ENCODE peak calls at places on chromosomes 6 and 20, in four cellular contexts. M, Z, X and T are unnamed samples.

GRCh38 chr6:44049163-44049988 is 77.9 kb downstream of the MRPL14 start:
- DNase-seq in M (no peak), Z (peak), X (no peak), T (no peak)

GRCh38 chr6:165272585-165272984 is 36.8 kb downstream of the C6orf118 start:
- DNase-seq in M (no peak), Z (no peak), X (no peak), T (no peak)

GRCh38 chr6:95431637-95432228 is 145.6 kb upstream of the MANEA start:
- DNase-seq in M (no peak), Z (peak), X (peak), T (peak)

GRCh38 chr6:44561832-44562496 is 174.5 kb downstream of the CDC5L start:
- DNase-seq in M (no peak), Z (no peak), X (no peak), T (no peak)

GRCh38 chr20:43284481-43284880 is 94.8 kb upstream of the PTPRT start:
- DNase-seq in M (no peak), Z (no peak), X (no peak), T (no peak)

GRCh38 chr6:165306955-165307354 is 2.5 kb downstream of the C6orf118 start:
- DNase-seq in M (no peak), Z (no peak), X (no peak), T (no peak)

GRCh38 chr20:21719592-21720214 is 14.2 kb downstream of the PAX1 start:
- DNase-seq in M (no peak), Z (peak), X (peak), T (no peak)

GRCh38 chr6:127972815-127973214 is 72.0 kb upstream of the THEMIS start:
- DNase-seq in M (no peak), Z (no peak), X (no peak), T (no peak)

GRCh38 chr6:156720739-156721714 is 56.2 kb upstream of the ARID1B start:
- DNase-seq in M (peak), Z (peak), X (peak), T (peak)

GRCh38 chr6:112501705-112502104 is 154.6 kb downstream of the RFPL4B start:
- DNase-seq in M (no peak), Z (peak), X (no peak), T (peak)

GRCh38 chr6:57021086-57021720 is 25.3 kb upstream of the KIAA1586 start:
- DNase-seq in M (no peak), Z (peak), X (no peak), T (peak)

GRCh38 chr6:141105481-141105880 is 1027.2 kb upstream of the GJE1 start:
- DNase-seq in M (peak), Z (peak), X (no peak), T (peak)

GRCh38 chr6:34285571-34285970 is 36.8 kb upstream of the SMIM29 start:
- DNase-seq in M (no peak), Z (no peak), X (no peak), T (no peak)

GRCh38 chr6:37809144-37809543 is 10.4 kb upstream of the ZFAND3 start:
- DNase-seq in M (no peak), Z (peak), X (no peak), T (no peak)

GRCh38 chr6:13952101-13952500 is 27.3 kb downstream of the RNF182 start:
- DNase-seq in M (no peak), Z (no peak), X (no peak), T (no peak)

GRCh38 chr6:36716476-36717093 is 19.0 kb downstream of the RAB44 start:
- DNase-seq in M (no peak), Z (no peak), X (no peak), T (no peak)

GRCh38 chr6:108874470-108875160 is 26.4 kb downstream of the ARMC2 start:
- DNase-seq in M (no peak), Z (peak), X (no peak), T (no peak)

GRCh38 chr6:158464483-158464882 is 95.4 kb upstream of the TMEM181 start:
- DNase-seq in M (peak), Z (no peak), X (peak), T (peak)

GRCh38 chr6:165704001-165704748 is 41.1 kb upstream of the PDE10A start:
- DNase-seq in M (no peak), Z (peak), X (no peak), T (no peak)

GRCh38 chr20:58103517-58103904 is 124.9 kb downstream of the ANKRD60 start:
- DNase-seq in M (no peak), Z (no peak), X (no peak), T (peak)

GRCh38 chr6:161618816-161619454 is 345.1 kb upstream of the AGPAT4 start:
- DNase-seq in M (peak), Z (no peak), X (no peak), T (peak)

GRCh38 chr20:41769650-41770049 is 151.5 kb upstream of the CHD6 start:
- DNase-seq in M (peak), Z (no peak), X (peak), T (peak)

GRCh38 chr6:104460759-104461530 is 398.8 kb downstream of the HACE1 start:
- DNase-seq in M (no peak), Z (no peak), X (no peak), T (no peak)

GRCh38 chr6:95578106-95578410 is 723 bp downstream of the MANEA start:
- DNase-seq in M (no peak), Z (peak), X (no peak), T (no peak)

GRCh38 chr6:49939993-49940498 is 23.9 kb downstream of the DEFB114 start:
- DNase-seq in M (no peak), Z (no peak), X (no peak), T (peak)

GRCh38 chr6:4931530-4932505 is 72.0 kb downstream of the RPP40 start:
- DNase-seq in M (no peak), Z (no peak), X (peak), T (peak)

GRCh38 chr20:16617056-16617455 is 43.8 kb upstream of the KIF16B start:
- DNase-seq in M (no peak), Z (no peak), X (no peak), T (no peak)

GRCh38 chr6:161369339-161369738 is 95.5 kb upstream of the AGPAT4 start:
- DNase-seq in M (no peak), Z (peak), X (no peak), T (peak)

GRCh38 chr6:31580807-31581437 is 1.3 kb downstream of the LTB start:
- DNase-seq in M (peak), Z (peak), X (peak), T (peak)

GRCh38 chr20:62799459-62799858 is 3.2 kb downstream of the MRGBP start:
- DNase-seq in M (no peak), Z (no peak), X (no peak), T (no peak)

GRCh38 chr20:44748005-44748370 is 2.3 kb downstream of the KCNK15 start:
- DNase-seq in M (no peak), Z (no peak), X (no peak), T (no peak)

GRCh38 chr6:69232506-69233194 is 564.2 kb downstream of the LMBRD1 start:
- DNase-seq in M (peak), Z (peak), X (peak), T (peak)

GRCh38 chr20:32252189-32252588 is 25.3 kb upstream of the KIF3B start:
- DNase-seq in M (no peak), Z (no peak), X (no peak), T (no peak)

GRCh38 chr6:137217801-137218472 is 1.2 kb downstream of the IFNGR1 start:
- DNase-seq in M (no peak), Z (peak), X (no peak), T (peak)

GRCh38 chr6:13873288-13874190 is 51.2 kb upstream of the RNF182 start:
- DNase-seq in M (peak), Z (no peak), X (peak), T (peak)

GRCh38 chr6:110357696-110358535 is at the start of gene METTL24:
- DNase-seq in M (peak), Z (no peak), X (peak), T (peak)

GRCh38 chr6:42694586-42694985 is 27.8 kb downstream of the PRPH2 start:
- DNase-seq in M (no peak), Z (peak), X (no peak), T (no peak)

GRCh38 chr20:53748821-53749402 is 155.3 kb upstream of the ZNF217 start:
- DNase-seq in M (no peak), Z (peak), X (no peak), T (no peak)

GRCh38 chr20:47727170-47727880 is 58.0 kb downstream of the SULF2 start:
- DNase-seq in M (no peak), Z (no peak), X (no peak), T (no peak)

DNA sequence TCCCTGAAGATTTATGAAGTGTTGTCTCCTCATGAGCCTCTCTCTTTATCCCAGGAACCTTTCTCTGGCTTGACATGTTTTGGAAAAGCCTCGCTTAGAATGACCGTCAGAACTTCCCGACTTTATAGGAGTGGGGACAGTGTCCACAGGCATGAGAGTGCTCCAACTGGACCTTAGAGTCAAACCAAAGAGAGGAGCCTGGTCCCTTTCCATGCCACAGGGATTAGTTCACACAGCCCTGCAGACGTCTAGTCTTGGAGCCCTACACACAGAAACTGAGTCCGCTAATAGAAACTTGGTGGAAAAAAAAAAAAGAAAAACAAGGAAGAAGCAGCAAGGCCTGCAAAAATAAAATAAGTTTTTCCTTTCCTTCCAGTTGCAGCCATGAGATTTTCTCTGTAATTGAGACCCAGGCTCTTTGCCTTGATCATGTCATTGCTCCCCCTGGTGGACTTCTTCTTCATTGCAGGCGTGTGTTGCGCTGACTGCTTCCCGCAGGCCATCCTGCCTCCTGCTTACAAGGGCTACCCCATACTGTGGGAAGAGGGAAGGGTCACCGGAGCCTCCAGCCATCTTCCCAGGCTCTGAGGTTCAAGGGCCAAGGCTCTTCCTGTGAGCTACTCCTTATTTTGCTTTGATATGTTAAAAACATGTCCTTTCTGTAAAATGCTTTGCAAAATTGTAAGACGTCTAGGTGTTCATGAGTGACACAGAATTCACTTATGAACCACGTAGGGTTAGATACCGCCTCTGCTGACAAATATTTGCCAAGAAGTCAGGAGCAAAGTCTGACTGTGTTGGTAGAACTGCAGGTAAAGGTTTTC is 201.0 kb downstream of the UST start:
- DNase-seq in M (peak), Z (peak), X (peak), T (peak)
- H3K56ac ChIP-seq in M (no peak), Z (no peak), X (no peak), T (no peak)

GRCh38 chr20:10681466-10681865 is 7.7 kb upstream of the JAG1 start:
- DNase-seq in M (no peak), Z (no peak), X (no peak), T (no peak)

GRCh38 chr20:10682939-10683338 is 9.1 kb upstream of the JAG1 start:
- DNase-seq in M (no peak), Z (peak), X (no peak), T (no peak)

GRCh38 chr20:10689385-10689784 is 15.6 kb upstream of the JAG1 start:
- DNase-seq in M (no peak), Z (no peak), X (no peak), T (no peak)

GRCh38 chr20:10683537-10683936 is 9.7 kb upstream of the JAG1 start:
- DNase-seq in M (no peak), Z (no peak), X (no peak), T (no peak)

GRCh38 chr20:10686356-10687169 is 12.8 kb upstream of the JAG1 start:
- DNase-seq in M (no peak), Z (no peak), X (no peak), T (no peak)
- H3K56ac ChIP-seq in M (no peak), Z (no peak), X (no peak), T (no peak)

GRCh38 chr20:59144179-59144830 is 19.3 kb upstream of the ZNF831 start:
- DNase-seq in M (peak), Z (no peak), X (no peak), T (no peak)
- H3K56ac ChIP-seq in M (no peak), Z (no peak), X (no peak), T (no peak)

DNA sequence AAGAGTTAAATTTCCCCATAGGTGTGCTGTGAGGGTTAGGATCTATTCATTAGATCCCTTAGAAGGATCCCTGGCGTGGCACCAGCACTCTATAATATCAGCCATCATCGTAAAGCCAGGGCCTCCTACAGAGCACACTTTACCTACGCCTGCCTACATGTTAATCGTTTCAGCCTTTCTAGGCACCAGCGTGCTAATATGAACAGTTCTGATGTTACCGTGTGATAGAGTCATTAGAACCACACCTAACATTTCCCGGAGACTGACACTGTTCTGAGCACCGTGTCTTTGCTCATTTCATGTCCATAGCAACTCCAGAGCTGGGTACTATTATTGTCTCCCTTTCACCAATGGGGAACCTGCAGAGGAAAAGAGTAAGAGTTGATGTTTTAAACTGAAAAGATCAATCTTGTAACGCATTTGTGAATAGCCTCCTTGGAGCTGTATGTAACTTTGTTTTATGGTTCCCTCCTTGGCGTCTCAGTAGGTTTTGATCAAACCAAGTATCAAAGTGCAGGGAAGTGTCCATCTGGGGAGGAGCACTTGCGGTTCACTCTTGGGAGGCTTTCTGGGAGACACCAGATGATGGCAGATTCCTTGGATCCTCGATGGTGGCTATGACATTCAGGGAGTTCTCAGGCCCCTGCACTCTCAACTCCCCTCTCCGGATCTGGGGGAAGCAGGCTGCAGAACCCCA is 73.8 kb upstream of the KCNG1 start:
- DNase-seq in M (no peak), Z (no peak), X (no peak), T (no peak)
- H3K56ac ChIP-seq in M (no peak), Z (no peak), X (no peak), T (no peak)

GRCh38 chr6:83273596-83273995 is 80.4 kb downstream of the RWDD2A start:
- DNase-seq in M (no peak), Z (peak), X (no peak), T (no peak)
- H3K56ac ChIP-seq in M (no peak), Z (peak), X (no peak), T (no peak)

DNA sequence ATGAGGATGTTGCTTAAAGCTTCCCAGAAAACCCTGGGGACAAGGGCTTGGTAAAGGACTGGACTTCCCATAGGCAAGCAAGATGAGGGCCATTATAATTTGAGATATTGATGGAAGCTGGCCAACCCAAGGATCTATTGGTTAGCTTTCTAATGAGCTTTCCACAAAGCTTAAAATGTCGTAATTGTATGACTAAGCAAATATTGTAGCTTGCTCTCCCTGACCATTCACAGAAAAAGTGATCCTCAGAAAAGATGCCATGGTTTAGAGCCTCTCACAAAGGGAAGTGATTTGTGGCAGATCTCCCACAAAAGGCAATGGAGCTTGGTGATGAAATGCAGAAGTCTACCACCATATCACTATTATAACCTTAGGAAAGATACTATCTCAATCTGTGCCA is 13.6 kb downstream of the IL17F start:
- DNase-seq in M (no peak), Z (no peak), X (no peak), T (no peak)
- H3K56ac ChIP-seq in M (no peak), Z (no peak), X (no peak), T (no peak)

GRCh38 chr6:164095056-164095455 is 680.5 kb downstream of the QKI start:
- DNase-seq in M (no peak), Z (no peak), X (no peak), T (no peak)

GRCh38 chr6:164098857-164099534 is 684.5 kb downstream of the QKI start:
- DNase-seq in M (no peak), Z (no peak), X (no peak), T (peak)

GRCh38 chr6:164099535-164099982 is 685.0 kb downstream of the QKI start:
- DNase-seq in M (no peak), Z (no peak), X (no peak), T (no peak)

GRCh38 chr6:164097056-164097455 is 682.5 kb downstream of the QKI start:
- DNase-seq in M (no peak), Z (no peak), X (no peak), T (no peak)

DNA sequence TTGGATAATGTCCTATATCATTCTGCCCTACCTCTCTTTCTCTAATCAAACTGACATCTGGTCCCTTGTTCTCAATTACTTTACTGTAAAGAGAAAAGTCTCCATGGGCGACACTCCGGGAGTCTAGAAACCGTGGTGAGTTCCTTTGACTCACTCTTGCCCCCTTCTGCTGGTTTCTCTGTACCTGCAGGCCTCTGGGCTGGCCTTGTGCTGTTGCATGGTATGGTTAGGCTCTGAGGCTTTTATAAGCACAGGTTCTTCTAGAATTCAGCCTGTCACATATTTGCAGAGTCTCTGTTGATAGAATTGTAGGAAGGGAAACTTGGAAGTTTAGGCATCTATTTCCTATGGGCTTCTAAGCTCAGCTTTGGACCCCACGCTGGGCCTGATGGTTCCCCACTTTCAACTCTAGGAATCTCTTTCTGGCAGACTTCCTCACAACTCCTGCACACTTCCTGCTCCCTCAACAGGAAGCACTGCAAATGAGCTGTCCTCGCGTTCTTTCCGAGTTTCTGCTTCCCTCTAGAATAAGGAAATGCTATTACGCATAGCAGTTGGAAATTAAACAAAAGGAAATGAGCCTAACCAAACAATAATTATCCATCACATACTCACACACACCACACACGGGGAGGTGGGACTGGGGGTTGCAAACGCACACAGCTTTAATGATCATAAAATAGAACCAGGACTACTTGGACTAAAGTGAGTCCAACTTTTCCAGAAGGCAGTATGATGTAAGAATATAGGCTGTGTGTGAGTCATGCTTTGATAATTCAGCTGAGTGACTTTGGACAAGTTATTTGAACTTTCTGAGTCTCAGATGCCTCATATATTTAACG is 683.3 kb downstream of the QKI start:
- DNase-seq in M (peak), Z (peak), X (no peak), T (peak)
- H3K56ac ChIP-seq in M (no peak), Z (no peak), X (no peak), T (no peak)

DNA sequence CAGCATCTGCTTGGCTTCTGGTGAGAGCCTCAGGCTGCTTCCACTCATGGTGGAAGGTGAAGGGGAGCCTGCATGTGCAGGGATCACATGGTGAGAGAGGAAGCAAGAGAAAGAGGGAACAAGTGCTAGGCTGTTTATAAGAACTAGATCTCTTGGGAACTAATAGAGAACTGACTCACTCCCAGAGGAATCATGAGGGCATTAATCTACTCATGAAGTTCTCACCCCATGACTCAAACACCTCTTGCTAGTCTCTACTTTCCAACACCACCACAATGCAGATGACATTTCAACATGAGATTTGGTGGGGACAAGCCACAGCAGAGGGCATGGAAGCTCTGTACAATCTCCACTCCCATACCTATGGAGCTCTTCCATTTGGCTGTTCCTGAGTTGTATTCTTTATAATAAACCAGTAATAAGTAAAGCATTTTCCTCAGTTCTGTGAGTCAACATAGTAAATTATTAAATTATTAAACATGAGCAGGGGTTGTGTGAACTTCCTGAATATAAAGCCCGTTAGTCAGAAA is 524.1 kb upstream of the NRSN1 start:
- DNase-seq in M (no peak), Z (no peak), X (no peak), T (no peak)
- H3K56ac ChIP-seq in M (no peak), Z (no peak), X (no peak), T (no peak)